ENCODE peak calls at places on chromosomes 13 and 19, in four cellular contexts. B is lower lobe of right lung, I is thyroid gland, A is upper lobe of right lung. M is an unnamed sample. For H3K4me1, the result is how much of the 10 kb centered on the place peaks cover.

GRCh38 chr13:32535748-32536147 is 2.8 kb downstream of the N4BP2L2 start:
- DNase-seq in B (no peak), I (no peak), A (no peak), M (no peak)

GRCh38 chr13:54241719-54242118 is 1213.1 kb downstream of the OLFM4 start:
- DNase-seq in B (no peak), I (no peak), A (no peak), M (no peak)

GRCh38 chr13:99197257-99197651 is 3.4 kb upstream of the UBAC2 start:
- DNase-seq in B (no peak), I (no peak), A (no peak), M (no peak)

GRCh38 chr13:68378294-68378693 is 1148.2 kb upstream of the PCDH9 start:
- DNase-seq in B (no peak), I (no peak), A (no peak), M (no peak)

GRCh38 chr19:39144487-39145071 is 19.0 kb downstream of the PAK4 start:
- DNase-seq in B (no peak), I (peak), A (no peak), M (no peak)

GRCh38 chr19:49676136-49676689 is 858 bp upstream of the PRMT1 start:
- DNase-seq in B (peak), I (peak), A (peak), M (no peak)

GRCh38 chr13:82654851-82655517 is 1227.3 kb downstream of the SLITRK1 start:
- DNase-seq in B (peak), I (peak), A (peak), M (no peak)

GRCh38 chr19:14432817-14433453 is at the start of gene PKN1:
- DNase-seq in B (peak), I (peak), A (peak), M (peak)

GRCh38 chr19:5048727-5049553 is 80.0 kb downstream of the KDM4B start:
- DNase-seq in B (no peak), I (no peak), A (no peak), M (no peak)

GRCh38 chr19:18998276-18998675 is 35.0 kb downstream of the SUGP2 start:
- DNase-seq in B (no peak), I (no peak), A (no peak), M (no peak)

GRCh38 chr19:18996351-18996750 is 37.0 kb downstream of the SUGP2 start:
- DNase-seq in B (no peak), I (no peak), A (no peak), M (no peak)

GRCh38 chr19:18992696-18993095 is 40.6 kb downstream of the SUGP2 start:
- DNase-seq in B (no peak), I (no peak), A (no peak), M (no peak)

GRCh38 chr19:18996796-18997394 is 36.4 kb downstream of the SUGP2 start:
- DNase-seq in B (no peak), I (no peak), A (no peak), M (no peak)

GRCh38 chr19:18995804-18996241 is 37.5 kb downstream of the SUGP2 start:
- DNase-seq in B (peak), I (peak), A (peak), M (peak)
- TF ChIP-seq CTCF in B (peak), I (no peak), A (peak), M (peak)

DNA sequence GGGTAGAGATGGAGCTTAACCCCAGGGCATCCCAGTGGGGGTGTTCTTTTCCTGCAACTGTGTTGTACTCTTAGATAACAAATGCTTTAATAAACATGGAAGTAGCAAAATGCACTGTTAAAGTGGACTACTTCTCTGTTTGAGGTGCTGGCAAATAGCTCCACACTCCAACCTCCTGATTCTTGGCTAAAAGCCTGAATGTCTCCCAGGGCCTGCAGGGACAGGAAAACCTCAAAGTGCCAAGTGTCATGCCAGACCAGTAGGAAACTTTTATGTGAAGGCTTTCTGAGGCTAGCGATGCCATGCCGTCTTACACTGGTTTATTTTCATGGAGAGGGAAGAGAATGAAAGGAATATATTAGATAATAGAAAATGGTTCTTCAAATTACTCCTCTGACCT is 6.8 kb downstream of the FREM2 start:
- DNase-seq in B (no peak), I (peak), A (no peak), M (no peak)
- H3K4me1 ChIP-seq in B (under half), I (under half), A (under half), M (under half)

DNA sequence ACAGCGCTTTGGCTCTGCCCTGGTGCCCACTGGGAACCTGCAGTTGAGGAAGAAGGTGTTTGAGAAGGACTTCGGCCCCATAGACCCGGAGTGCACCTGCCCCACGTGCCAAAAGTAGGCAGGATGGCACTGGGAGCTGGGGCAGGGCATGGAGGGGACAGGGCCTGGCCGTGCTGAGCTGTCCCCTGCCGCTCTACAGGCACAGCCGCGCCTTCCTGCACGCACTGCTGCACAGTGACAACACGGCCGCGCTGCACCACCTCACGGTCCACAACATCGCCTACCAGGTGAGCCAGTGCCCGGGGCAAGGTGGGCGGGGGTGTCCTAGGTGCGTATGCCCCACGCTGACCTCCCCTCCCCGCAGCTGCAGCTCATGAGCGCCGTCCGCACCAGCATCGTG is 5.1 kb upstream of the DNM2 start:
- DNase-seq in B (no peak), I (peak), A (no peak), M (no peak)
- H3K4me3 ChIP-seq in B (no peak), I (no peak), A (no peak), M (no peak)

GRCh38 chr19:24065865-24066604 is 21.0 kb upstream of the ZNF254 start:
- DNase-seq in B (no peak), I (no peak), A (no peak), M (no peak)
- TF ChIP-seq CTCF in B (no peak), I (no peak), A (no peak), M (no peak)

GRCh38 chr19:45729774-45730388 is 815 bp downstream of the FBXO46 start:
- DNase-seq in B (no peak), I (no peak), A (no peak), M (no peak)

GRCh38 chr19:45733160-45733810 is at the start of gene MEIOSIN:
- DNase-seq in B (peak), I (no peak), A (no peak), M (no peak)

GRCh38 chr19:45730389-45731288 is at the start of gene FBXO46:
- DNase-seq in B (peak), I (peak), A (peak), M (peak)
- H3K4me1 ChIP-seq in B (under half), I (under half), A (under half), M (under half)

DNA sequence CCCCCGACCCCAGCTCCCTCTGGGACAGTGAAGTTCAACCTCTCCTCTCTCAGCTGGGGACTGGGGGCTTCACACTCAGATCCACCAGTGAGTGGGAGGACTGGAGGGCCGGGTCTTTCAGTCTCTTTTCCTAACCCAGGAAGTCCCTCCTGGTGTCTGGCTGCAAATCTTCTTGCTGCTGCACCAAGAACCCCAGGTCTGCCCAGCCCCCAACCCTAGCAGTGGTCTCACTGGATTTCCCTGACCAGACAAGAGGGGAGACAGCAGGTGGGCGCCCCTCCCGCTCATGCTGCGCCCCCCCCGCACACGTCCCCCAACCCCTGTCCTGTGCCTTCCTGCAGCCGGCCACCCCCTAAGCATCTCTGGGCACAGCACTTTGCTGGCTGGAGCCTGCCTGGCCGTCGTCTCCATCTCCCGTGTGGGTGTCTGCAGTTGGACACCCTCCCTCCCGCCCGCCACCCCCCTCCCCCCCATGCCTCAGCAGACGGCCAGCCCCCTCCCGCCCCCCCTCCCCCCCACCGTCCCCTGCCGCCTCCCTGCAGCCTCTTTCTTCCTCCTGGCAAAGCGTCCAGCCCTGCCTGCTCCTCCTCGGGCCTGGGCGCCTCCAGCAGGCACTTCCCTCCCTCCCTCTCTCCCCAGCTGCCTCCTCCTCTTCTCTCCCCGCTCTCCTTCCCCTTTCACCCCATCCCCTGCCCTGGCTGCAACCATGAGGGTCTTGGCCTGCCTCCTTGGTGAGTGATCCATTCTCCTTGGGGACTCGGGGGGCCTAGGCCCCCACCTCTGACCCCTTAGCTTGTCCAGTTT is at the start of gene SSC5D:
- DNase-seq in B (no peak), I (no peak), A (no peak), M (no peak)
- H3K4me3 ChIP-seq in B (no peak), I (no peak), A (no peak), M (no peak)